ENCODE peak calls at places on chromosomes 11 and 22, in four cellular contexts. O, E, T and S are unnamed samples.

GRCh38 chr11:2818021-2818420 is 67.6 kb downstream of the CDKN1C start:
- DNase-seq in O (no peak), E (no peak), T (no peak), S (no peak)

GRCh38 chr11:110428956-110429613 is 663 bp upstream of the FDX1 start:
- DNase-seq in T (no peak), O (no peak), E (no peak), S (no peak)

GRCh38 chr22:19419464-19420178 is 11.9 kb downstream of the HIRA start:
- DNase-seq in T (peak), O (no peak), E (no peak), S (peak)

GRCh38 chr22:47288640-47289039 is 526.2 kb downstream of the TBC1D22A start:
- DNase-seq in T (no peak), O (no peak), E (peak), S (no peak)

GRCh38 chr22:46825145-46825544 is 62.7 kb downstream of the TBC1D22A start:
- DNase-seq in E (no peak), T (no peak), O (no peak), S (no peak)

GRCh38 chr22:43854151-43854785 is 8.0 kb downstream of the SULT4A1 start:
- DNase-seq in E (no peak), O (no peak), T (no peak), S (no peak)

GRCh38 chr11:19972637-19973036 is 187.6 kb downstream of the DBX1 start:
- DNase-seq in O (no peak), E (no peak), T (no peak), S (no peak)

GRCh38 chr11:1827095-1827797 is 7.5 kb upstream of the SYT8 start:
- DNase-seq in E (peak), O (peak), T (peak), S (peak)

GRCh38 chr11:95764267-95764898 is 25.2 kb downstream of the FAM76B start:
- DNase-seq in T (peak), E (no peak), O (peak), S (peak)

GRCh38 chr11:36023922-36024321 is 80.1 kb downstream of the LDLRAD3 start:
- DNase-seq in O (no peak), T (peak), E (no peak), S (peak)

GRCh38 chr22:22110548-22111266 is 128.1 kb upstream of the TOP3B start:
- DNase-seq in O (peak), E (peak), T (peak), S (peak)

GRCh38 chr11:47468598-47469214 is 19.8 kb upstream of the RAPSN start:
- DNase-seq in O (no peak), T (peak), E (no peak), S (peak)

GRCh38 chr11:86638673-86639072 is 33.7 kb downstream of the ME3 start:
- DNase-seq in E (no peak), O (no peak), T (no peak), S (no peak)

GRCh38 chr11:131235328-131236298 is 134.8 kb upstream of the NTM start:
- DNase-seq in O (no peak), E (no peak), T (no peak), S (no peak)

GRCh38 chr11:91926967-91927366 is 297.7 kb upstream of the FAT3 start:
- DNase-seq in T (peak), O (no peak), E (no peak), S (no peak)

DNA sequence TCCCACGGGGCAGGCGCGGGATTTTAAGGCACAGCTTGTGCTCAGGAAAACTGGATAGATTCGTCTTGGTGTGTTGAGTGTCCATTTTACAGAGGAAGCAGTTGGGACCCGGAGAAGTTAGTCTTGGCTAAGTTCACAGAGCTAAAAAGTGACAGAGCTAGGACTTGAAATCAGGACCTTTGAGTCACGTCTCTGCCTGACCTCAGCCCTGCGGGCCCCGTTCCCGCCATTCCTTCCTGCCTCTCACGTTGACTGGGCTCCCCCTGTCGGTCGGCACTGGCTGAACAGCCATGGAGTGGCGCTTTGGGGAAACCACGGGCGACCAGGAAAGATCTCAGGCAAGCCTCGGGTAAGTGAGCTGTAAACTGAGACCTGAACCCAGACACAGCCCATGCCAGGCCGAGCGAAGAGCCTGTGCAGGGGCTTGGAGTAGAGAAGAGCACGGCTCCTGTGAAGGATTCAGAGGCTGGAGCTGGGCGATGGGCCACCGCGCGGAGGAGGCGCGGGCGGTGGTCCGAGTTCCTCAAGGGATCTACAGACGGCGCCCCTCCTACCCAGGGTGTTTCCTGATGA is 54.1 kb downstream of the WNT11 start:
- DNase-seq in O (peak), E (peak), T (peak), S (peak)
- H3K4me3 ChIP-seq in O (no peak), E (peak), T (peak), S (peak)

DNA sequence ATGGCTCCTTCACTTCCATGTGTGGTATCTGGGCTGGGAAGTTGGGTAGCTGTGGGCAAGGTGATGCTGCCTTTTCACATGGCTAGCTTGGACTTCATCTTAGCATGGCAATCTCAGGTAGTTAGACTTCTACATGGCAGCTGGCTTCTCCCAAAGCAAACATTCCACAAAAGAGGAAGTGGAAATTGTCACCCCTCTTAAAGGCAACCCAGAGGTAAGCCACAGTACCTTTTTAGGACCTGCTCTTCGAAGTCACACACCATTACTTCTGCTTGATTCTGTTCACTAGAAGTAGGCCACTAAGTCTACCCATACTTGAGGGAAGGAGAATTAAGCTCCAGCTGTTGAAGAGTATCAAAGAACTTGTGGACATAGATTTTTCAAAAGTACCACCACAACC is 25.9 kb downstream of the TUG1 start:
- DNase-seq in O (no peak), T (no peak), E (no peak), S (no peak)
- H3K4me3 ChIP-seq in O (no peak), T (no peak), E (no peak), S (no peak)

GRCh38 chr11:67271548-67272284 is 5.4 kb downstream of the GRK2 start:
- DNase-seq in T (no peak), O (no peak), E (peak), S (no peak)

GRCh38 chr11:67270256-67271211 is 4.3 kb downstream of the GRK2 start:
- DNase-seq in T (peak), E (peak), O (no peak), S (no peak)

GRCh38 chr11:67271212-67271547 is 4.9 kb downstream of the GRK2 start:
- DNase-seq in E (no peak), O (no peak), T (no peak), S (no peak)

GRCh38 chr11:67273260-67273990 is 7.2 kb downstream of the GRK2 start:
- DNase-seq in T (no peak), O (no peak), E (no peak), S (no peak)

DNA sequence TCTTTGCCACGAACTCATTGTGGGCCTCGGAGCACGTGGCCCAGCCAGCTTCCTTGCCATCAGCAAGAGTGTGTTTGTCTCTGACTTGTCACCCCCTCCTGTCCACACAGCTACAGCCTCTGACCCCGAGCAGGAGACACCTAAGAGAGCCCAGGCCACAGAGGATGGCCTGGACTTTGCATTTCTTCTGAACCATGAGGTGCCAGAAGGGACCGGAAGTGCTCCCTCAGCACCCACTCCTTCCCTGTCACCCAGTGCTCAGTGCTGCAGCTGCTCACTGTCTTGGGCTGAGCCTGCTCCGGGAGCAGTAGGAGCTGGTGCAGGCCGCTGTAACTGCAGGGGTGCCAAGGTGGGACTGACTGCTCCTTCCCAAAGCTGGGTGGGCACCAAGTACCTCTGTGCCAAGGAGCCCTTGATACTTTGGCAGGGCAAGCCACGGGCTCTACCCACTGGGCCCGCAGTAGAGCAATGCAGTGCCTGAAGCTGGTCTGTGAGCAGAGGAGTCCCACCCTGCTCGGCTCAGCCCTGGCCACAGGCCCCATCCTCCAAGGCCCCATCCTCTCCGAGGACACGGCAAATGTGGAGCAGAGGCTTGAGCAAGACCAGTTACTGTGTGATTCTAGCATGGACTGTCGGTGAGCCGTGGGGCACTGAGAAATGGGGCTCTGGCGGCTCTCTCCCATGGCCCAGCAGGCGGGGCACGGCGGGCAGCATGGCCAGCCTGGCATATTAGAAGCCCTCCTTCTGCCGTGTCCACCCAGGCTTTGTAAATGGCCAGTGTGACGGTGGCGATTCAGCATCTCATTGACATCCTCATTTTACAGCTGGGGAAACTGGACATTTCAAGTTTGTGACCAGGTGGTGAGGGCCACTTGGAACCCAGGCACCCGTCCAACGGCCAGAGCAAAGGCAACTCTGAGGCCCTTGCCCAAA is 6.3 kb downstream of the GRK2 start:
- DNase-seq in O (no peak), T (no peak), E (peak), S (no peak)
- H3K4me3 ChIP-seq in O (no peak), T (no peak), E (no peak), S (no peak)

GRCh38 chr11:116786360-116786759 is 1.5 kb downstream of the ZPR1 start:
- DNase-seq in T (no peak), O (no peak), E (no peak), S (no peak)
- H3K4me3 ChIP-seq in T (no peak), O (peak), E (no peak), S (no peak)